ENCODE peak calls at places on chromosomes 1 and 21, in four cellular contexts. C, V, M and U are unnamed samples.

GRCh38 chr1:36203554-36204346 is 20.5 kb upstream of the THRAP3 start:
- DNase-seq in C (no peak), V (peak; percentile 48), M (no peak), U (no peak)

GRCh38 chr1:108661030-108661609 is at the start of gene HENMT1:
- DNase-seq in C (peak; percentile 70), V (peak; percentile 77), M (peak; percentile 50), U (no peak)

GRCh38 chr1:74427676-74428075 is 84.7 kb downstream of the LRRC53 start:
- DNase-seq in C (no peak), V (no peak), M (no peak), U (no peak)

GRCh38 chr1:112444269-112444668 is 48.3 kb downstream of the CTTNBP2NL start:
- DNase-seq in C (no peak), V (peak; percentile 48), M (no peak), U (no peak)

GRCh38 chr1:161998811-161999210 is 24.9 kb downstream of the OLFML2B start:
- DNase-seq in C (no peak), V (no peak), M (no peak), U (no peak)

GRCh38 chr1:29752141-29752540 is 515.8 kb downstream of the PTPRU start:
- DNase-seq in C (no peak), V (peak; percentile 2), M (no peak), U (no peak)

GRCh38 chr1:16980473-16981268 is at the start of gene MFAP2:
- DNase-seq in C (no peak), V (no peak), M (peak; percentile 79), U (no peak)

GRCh38 chr1:163471766-163472165 is 150.0 kb downstream of the NUF2 start:
- DNase-seq in C (no peak), V (no peak), M (no peak), U (no peak)

GRCh38 chr1:110291241-110292030 is 47.7 kb upstream of the RBM15 start:
- DNase-seq in C (no peak), V (no peak), M (no peak), U (no peak)

GRCh38 chr1:77513839-77514763 is 168.4 kb downstream of the ZZZ3 start:
- DNase-seq in C (no peak), V (peak; percentile 86), M (peak; percentile 74), U (peak; percentile 68)

GRCh38 chr1:226762988-226763740 is 24.1 kb upstream of the ITPKB start:
- DNase-seq in C (no peak), V (no peak), M (no peak), U (no peak)

GRCh38 chr1:168626326-168626725 is 49.9 kb downstream of the XCL1 start:
- DNase-seq in C (no peak), V (no peak), M (no peak), U (no peak)

GRCh38 chr1:25003457-25004190 is 73.5 kb upstream of the RUNX3 start:
- DNase-seq in C (no peak), V (peak; percentile 81), M (no peak), U (no peak)

GRCh38 chr1:201695607-201696006 is 133.3 kb upstream of the IPO9 start:
- DNase-seq in C (no peak), V (no peak), M (no peak), U (no peak)

GRCh38 chr1:186722711-186723309 is 42.6 kb upstream of the PTGS2 start:
- DNase-seq in C (no peak), V (peak; percentile 79), M (peak; percentile 17), U (peak; percentile 85)

GRCh38 chr21:42685036-42685435 is 31.6 kb downstream of the PDE9A start:
- DNase-seq in C (no peak), V (no peak), M (no peak), U (no peak)

GRCh38 chr1:7491089-7491817 is 279.8 kb upstream of the VAMP3 start:
- DNase-seq in C (no peak), V (peak; percentile 60), M (peak; percentile 69), U (peak; percentile 3)

GRCh38 chr1:199083680-199084079 is 444.8 kb downstream of the PTPRC start:
- DNase-seq in C (no peak), V (peak; percentile 58), M (peak; percentile 16), U (peak; percentile 28)

GRCh38 chr21:42162831-42163510 is 56.0 kb upstream of the ABCG1 start:
- DNase-seq in C (no peak), V (no peak), M (no peak), U (no peak)

GRCh38 chr1:16082283-16083038 is 9.0 kb upstream of the FAM131C start:
- DNase-seq in C (peak; percentile 37), V (peak; percentile 68), M (peak; percentile 82), U (peak; percentile 57)

GRCh38 chr1:39116868-39117728 is 87.4 kb upstream of the MACF1 start:
- DNase-seq in C (no peak), V (peak; percentile 50), M (no peak), U (no peak)

GRCh38 chr21:41290106-41290799 is 26.3 kb upstream of the FAM3B start:
- DNase-seq in C (no peak), V (no peak), M (no peak), U (no peak)

GRCh38 chr1:38502772-38503171 is 356.8 kb downstream of the RRAGC start:
- DNase-seq in C (no peak), V (peak; percentile 36), M (no peak), U (no peak)

GRCh38 chr1:220791287-220791686 is 4.6 kb downstream of the MTARC1 start:
- DNase-seq in C (no peak), V (peak; percentile 27), M (no peak), U (no peak)

GRCh38 chr1:199978408-199978940 is 49.0 kb upstream of the NR5A2 start:
- DNase-seq in C (no peak), V (peak; percentile 27), M (no peak), U (no peak)